ENCODE peak calls at places on chromosome 2, in five cellular contexts. One of them, this sample, is unnamed.

GRCh38 chr2:17495590-17495989 is 22.6 kb downstream of the RAD51AP2 start:
- DNase-seq in GM23248: peak; percentile 13
- DNase-seq in ovary: no peak
- DNase-seq in CD8-positive, alpha-beta memory T cell: no peak
- DNase-seq in colonic mucosa: no peak
- DNase-seq in this sample: no peak

GRCh38 chr2:223027442-223027841 is 24.5 kb upstream of the KCNE4 start:
- DNase-seq in GM23248: peak; percentile 81
- DNase-seq in ovary: no peak
- DNase-seq in CD8-positive, alpha-beta memory T cell: no peak
- DNase-seq in colonic mucosa: no peak
- DNase-seq in this sample: no peak

GRCh38 chr2:112640800-112641675 is 4.7 kb upstream of the SLC20A1 start:
- DNase-seq in GM23248: peak; percentile 90
- DNase-seq in ovary: no peak
- DNase-seq in CD8-positive, alpha-beta memory T cell: no peak
- DNase-seq in colonic mucosa: no peak
- DNase-seq in this sample: no peak

GRCh38 chr2:29522951-29523669 is 398.3 kb downstream of the ALK start:
- DNase-seq in GM23248: peak; percentile 69
- DNase-seq in ovary: no peak
- DNase-seq in CD8-positive, alpha-beta memory T cell: no peak
- DNase-seq in colonic mucosa: no peak
- DNase-seq in this sample: no peak

GRCh38 chr2:174004900-174005605 is 39.9 kb upstream of the SP3 start:
- DNase-seq in GM23248: peak; percentile 93
- DNase-seq in ovary: no peak
- DNase-seq in CD8-positive, alpha-beta memory T cell: no peak
- DNase-seq in colonic mucosa: no peak
- DNase-seq in this sample: no peak

GRCh38 chr2:100852999-100853908 is 33.3 kb downstream of the NPAS2 start:
- DNase-seq in GM23248: no peak
- DNase-seq in ovary: no peak
- DNase-seq in CD8-positive, alpha-beta memory T cell: no peak
- DNase-seq in colonic mucosa: no peak
- DNase-seq in this sample: no peak

GRCh38 chr2:15243762-15244161 is 317.4 kb downstream of the NBAS start:
- DNase-seq in GM23248: peak; percentile 5
- DNase-seq in ovary: no peak
- DNase-seq in CD8-positive, alpha-beta memory T cell: no peak
- DNase-seq in colonic mucosa: no peak
- DNase-seq in this sample: no peak

GRCh38 chr2:168189835-168190426 is 57.5 kb downstream of the STK39 start:
- DNase-seq in GM23248: peak; percentile 84
- DNase-seq in ovary: no peak
- DNase-seq in CD8-positive, alpha-beta memory T cell: no peak
- DNase-seq in colonic mucosa: no peak
- DNase-seq in this sample: no peak

GRCh38 chr2:66537001-66537400 is 102.1 kb downstream of the MEIS1 start:
- DNase-seq in GM23248: no peak
- DNase-seq in ovary: no peak
- DNase-seq in CD8-positive, alpha-beta memory T cell: no peak
- DNase-seq in colonic mucosa: no peak
- DNase-seq in this sample: no peak

GRCh38 chr2:1938986-1939385 is 194.7 kb upstream of the PXDN start:
- DNase-seq in GM23248: no peak
- DNase-seq in ovary: no peak
- DNase-seq in CD8-positive, alpha-beta memory T cell: no peak
- DNase-seq in colonic mucosa: no peak
- DNase-seq in this sample: no peak

GRCh38 chr2:168962636-168963035 is 61.5 kb downstream of the G6PC2 start:
- DNase-seq in GM23248: no peak
- DNase-seq in ovary: no peak
- DNase-seq in CD8-positive, alpha-beta memory T cell: no peak
- DNase-seq in colonic mucosa: no peak
- DNase-seq in this sample: no peak

GRCh38 chr2:96554293-96555145 is 18.0 kb downstream of the ARID5A start:
- DNase-seq in GM23248: peak; percentile 76
- DNase-seq in ovary: peak; percentile 73
- DNase-seq in CD8-positive, alpha-beta memory T cell: peak; percentile 79
- DNase-seq in colonic mucosa: peak; percentile 58
- DNase-seq in this sample: peak; percentile 69

GRCh38 chr2:172284209-172284608 is 143.2 kb upstream of the ITGA6 start:
- DNase-seq in GM23248: no peak
- DNase-seq in ovary: no peak
- DNase-seq in CD8-positive, alpha-beta memory T cell: no peak
- DNase-seq in colonic mucosa: no peak
- DNase-seq in this sample: no peak

GRCh38 chr2:200174433-200175216 is 131.9 kb upstream of the SPATS2L start:
- DNase-seq in GM23248: no peak
- DNase-seq in ovary: no peak
- DNase-seq in CD8-positive, alpha-beta memory T cell: no peak
- DNase-seq in colonic mucosa: no peak
- DNase-seq in this sample: no peak

GRCh38 chr2:178806543-178806942 is 680 bp downstream of the TTN start:
- DNase-seq in GM23248: no peak
- DNase-seq in ovary: no peak
- DNase-seq in CD8-positive, alpha-beta memory T cell: no peak
- DNase-seq in colonic mucosa: no peak
- DNase-seq in this sample: no peak
- H3K4me3 ChIP-seq in GM23248: no peak overlapping the region
- H3K4me3 ChIP-seq in ovary: no peak overlapping the region
- H3K4me3 ChIP-seq in CD8-positive, alpha-beta memory T cell: no peak overlapping the region
- H3K4me3 ChIP-seq in colonic mucosa: no peak overlapping the region
- H3K4me3 ChIP-seq in this sample: no peak overlapping the region

GRCh38 chr2:127641133-127641532 is 4.8 kb upstream of the GPR17 start:
- DNase-seq in GM23248: no peak
- DNase-seq in ovary: no peak
- DNase-seq in CD8-positive, alpha-beta memory T cell: no peak
- DNase-seq in colonic mucosa: no peak
- DNase-seq in this sample: no peak

GRCh38 chr2:127638361-127639110 is 7.4 kb upstream of the GPR17 start:
- DNase-seq in GM23248: no peak
- DNase-seq in ovary: no peak
- DNase-seq in CD8-positive, alpha-beta memory T cell: no peak
- DNase-seq in colonic mucosa: no peak
- DNase-seq in this sample: no peak

GRCh38 chr2:127639111-127639474 is 6.9 kb upstream of the GPR17 start:
- DNase-seq in GM23248: no peak
- DNase-seq in ovary: no peak
- DNase-seq in CD8-positive, alpha-beta memory T cell: no peak
- DNase-seq in colonic mucosa: no peak
- DNase-seq in this sample: no peak

GRCh38 chr2:127641846-127642510 is 4.0 kb upstream of the GPR17 start:
- DNase-seq in GM23248: no peak
- DNase-seq in ovary: no peak
- DNase-seq in CD8-positive, alpha-beta memory T cell: peak; percentile 65
- DNase-seq in colonic mucosa: no peak
- DNase-seq in this sample: peak; percentile 48

DNA sequence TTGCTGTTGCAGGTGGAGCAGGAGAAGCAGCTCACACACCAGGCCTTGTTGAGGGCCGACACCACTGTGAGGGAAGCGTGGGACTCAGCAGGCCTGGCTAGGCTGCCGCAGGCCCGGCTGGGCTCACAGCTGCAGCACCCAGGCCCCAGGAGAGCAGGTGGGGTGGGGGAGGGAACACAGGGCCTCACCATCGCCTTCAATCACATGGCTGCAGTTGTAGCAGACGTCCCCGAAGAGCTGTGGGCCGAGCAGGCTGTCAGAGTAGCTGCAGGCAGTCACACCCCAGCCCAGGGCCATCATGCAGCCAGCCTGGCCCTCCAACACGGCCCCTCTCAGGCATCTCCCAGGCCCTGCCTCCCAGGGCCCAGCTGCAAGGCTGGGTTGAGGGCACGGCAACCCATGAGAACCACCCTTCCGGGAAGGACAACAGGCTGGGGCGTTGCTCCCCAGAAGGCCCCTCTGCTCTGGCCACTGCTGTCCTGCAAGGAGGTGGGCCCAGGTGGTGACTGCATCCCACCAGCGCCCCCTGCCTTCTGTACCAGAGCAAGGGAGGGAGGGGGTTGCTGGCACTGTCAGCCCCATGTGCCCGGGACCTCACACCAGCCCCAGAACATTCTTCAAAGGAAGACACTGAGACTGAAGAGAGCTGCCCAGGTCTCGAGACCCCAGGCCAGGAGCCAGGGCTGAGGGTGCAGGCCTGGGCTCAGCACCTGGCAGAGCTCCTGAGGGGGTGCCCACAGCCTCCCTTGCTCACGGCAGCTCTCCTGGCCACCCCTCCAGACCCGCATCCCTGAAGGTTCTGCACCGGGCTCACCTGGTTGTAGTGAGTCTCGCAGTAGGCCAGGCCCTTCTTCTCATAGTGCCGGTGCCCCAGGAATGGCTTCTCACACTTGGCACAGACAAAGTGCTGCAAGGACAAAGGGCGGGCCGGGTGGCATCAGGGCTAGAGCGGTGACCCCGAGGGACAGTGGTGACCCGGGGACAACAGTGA is 5.6 kb upstream of the GPR17 start:
- DNase-seq in GM23248: peak; percentile 31
- DNase-seq in ovary: no peak
- DNase-seq in CD8-positive, alpha-beta memory T cell: no peak
- DNase-seq in colonic mucosa: no peak
- DNase-seq in this sample: peak; percentile 44
- H3K4me1 ChIP-seq in GM23248: peaks cover 9% of the 10 kb centered on the region
- H3K4me1 ChIP-seq in ovary: peaks cover 4% of the 10 kb centered on the region
- H3K4me1 ChIP-seq in CD8-positive, alpha-beta memory T cell: peaks cover 73% of the 10 kb centered on the region
- H3K4me1 ChIP-seq in colonic mucosa: no peaks in the 10 kb centered on the region
- H3K4me1 ChIP-seq in this sample: peaks cover 66% of the 10 kb centered on the region

DNA sequence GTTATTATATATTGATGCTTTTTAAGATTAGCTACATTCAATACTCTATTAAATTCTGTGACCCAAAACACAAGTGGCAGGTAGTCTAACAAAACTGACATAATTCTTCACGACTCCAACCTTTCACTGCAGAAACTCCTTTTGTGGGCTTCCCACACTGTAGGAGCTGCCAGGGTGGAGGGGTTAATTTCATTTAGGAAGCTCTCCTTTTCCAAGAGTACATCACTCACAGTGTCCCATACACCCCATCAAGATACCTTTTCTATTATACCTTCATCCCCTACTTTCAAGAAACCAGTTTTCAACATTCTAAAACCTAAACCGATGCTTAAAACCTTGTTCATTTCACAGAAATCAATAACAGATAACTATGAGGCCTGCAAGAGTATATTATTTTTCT is 825 bp downstream of the THUMPD2 start:
- DNase-seq in GM23248: peak; percentile 12
- DNase-seq in ovary: no peak
- DNase-seq in CD8-positive, alpha-beta memory T cell: no peak
- DNase-seq in colonic mucosa: no peak
- DNase-seq in this sample: no peak
- H3K4me3 ChIP-seq in GM23248: peak overlapping the region; percentile 86
- H3K4me3 ChIP-seq in ovary: peak overlapping the region; percentile 95
- H3K4me3 ChIP-seq in CD8-positive, alpha-beta memory T cell: peak overlapping the region; percentile 74
- H3K4me3 ChIP-seq in colonic mucosa: peak overlapping the region; percentile 91
- H3K4me3 ChIP-seq in this sample: peak overlapping the region; percentile 83

GRCh38 chr2:65388626-65389390 is 43.6 kb downstream of the SPRED2 start:
- DNase-seq in GM23248: peak; percentile 30
- DNase-seq in ovary: no peak
- DNase-seq in CD8-positive, alpha-beta memory T cell: no peak
- DNase-seq in colonic mucosa: no peak
- DNase-seq in this sample: no peak

GRCh38 chr2:65386340-65386739 is 46.1 kb downstream of the SPRED2 start:
- DNase-seq in GM23248: no peak
- DNase-seq in ovary: no peak
- DNase-seq in CD8-positive, alpha-beta memory T cell: no peak
- DNase-seq in colonic mucosa: no peak
- DNase-seq in this sample: no peak

GRCh38 chr2:65389476-65389875 is 42.9 kb downstream of the SPRED2 start:
- DNase-seq in GM23248: no peak
- DNase-seq in ovary: no peak
- DNase-seq in CD8-positive, alpha-beta memory T cell: no peak
- DNase-seq in colonic mucosa: no peak
- DNase-seq in this sample: no peak

GRCh38 chr2:65388051-65388531 is 44.3 kb downstream of the SPRED2 start:
- DNase-seq in GM23248: no peak
- DNase-seq in ovary: no peak
- DNase-seq in CD8-positive, alpha-beta memory T cell: no peak
- DNase-seq in colonic mucosa: no peak
- DNase-seq in this sample: no peak

DNA sequence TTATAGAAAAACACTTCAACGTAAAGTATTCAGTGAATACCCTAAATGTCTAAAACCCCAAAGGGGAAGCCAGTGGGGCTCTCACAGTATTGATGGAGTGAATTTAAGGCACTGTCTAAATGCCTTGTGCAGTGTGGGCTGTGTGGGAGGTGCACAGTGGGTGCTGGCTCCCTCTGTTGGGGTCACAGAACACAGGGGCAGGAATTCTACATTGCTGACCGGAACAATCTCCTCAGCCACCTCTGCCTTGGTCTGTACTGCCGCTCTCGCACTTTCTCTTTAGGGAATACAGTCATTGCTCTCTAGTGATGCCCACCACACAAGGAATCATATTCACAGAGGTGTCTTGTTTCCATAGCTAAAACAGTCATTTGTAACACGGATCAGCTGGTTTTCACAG is 45.4 kb downstream of the SPRED2 start:
- DNase-seq in GM23248: no peak
- DNase-seq in ovary: no peak
- DNase-seq in CD8-positive, alpha-beta memory T cell: no peak
- DNase-seq in colonic mucosa: no peak
- DNase-seq in this sample: no peak
- H3K4me1 ChIP-seq in GM23248: peaks cover 46% of the 10 kb centered on the region
- H3K4me1 ChIP-seq in ovary: peaks cover 16% of the 10 kb centered on the region
- H3K4me1 ChIP-seq in CD8-positive, alpha-beta memory T cell: peaks cover 14% of the 10 kb centered on the region
- H3K4me1 ChIP-seq in colonic mucosa: peaks cover 20% of the 10 kb centered on the region
- H3K4me1 ChIP-seq in this sample: peaks cover 15% of the 10 kb centered on the region

DNA sequence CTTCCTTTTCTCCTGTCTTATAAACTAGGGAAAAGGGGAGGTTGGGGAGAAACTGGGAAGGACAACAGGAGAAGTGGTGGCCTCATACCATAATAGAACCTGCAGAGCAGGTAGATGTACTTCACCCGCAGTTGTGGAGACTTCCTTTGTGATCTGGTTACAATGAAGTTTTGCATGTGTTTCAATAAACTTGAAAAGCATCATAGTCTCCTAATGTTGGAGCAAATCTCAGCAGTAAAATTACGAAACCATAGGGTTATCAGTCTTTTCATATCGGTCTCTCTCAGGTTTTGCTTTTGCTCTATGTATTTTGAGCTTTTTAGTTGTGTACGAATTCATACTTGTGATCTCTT is 30.5 kb downstream of the ANO7 start:
- DNase-seq in GM23248: no peak
- DNase-seq in ovary: no peak
- DNase-seq in CD8-positive, alpha-beta memory T cell: no peak
- DNase-seq in colonic mucosa: no peak
- DNase-seq in this sample: no peak
- H3K4me3 ChIP-seq in GM23248: peak overlapping the region; percentile 77
- H3K4me3 ChIP-seq in ovary: peak overlapping the region; percentile 59
- H3K4me3 ChIP-seq in CD8-positive, alpha-beta memory T cell: peak overlapping the region; percentile 49
- H3K4me3 ChIP-seq in colonic mucosa: peak overlapping the region; percentile 50
- H3K4me3 ChIP-seq in this sample: peak overlapping the region; percentile 27

GRCh38 chr2:43192939-43193651 is 33.3 kb downstream of the ZFP36L2 start:
- DNase-seq in GM23248: no peak
- DNase-seq in ovary: no peak
- DNase-seq in CD8-positive, alpha-beta memory T cell: no peak
- DNase-seq in colonic mucosa: peak; percentile 67
- DNase-seq in this sample: no peak
- H3K4me1 ChIP-seq in GM23248: no peaks in the 10 kb centered on the region
- H3K4me1 ChIP-seq in ovary: peaks cover 2% of the 10 kb centered on the region
- H3K4me1 ChIP-seq in CD8-positive, alpha-beta memory T cell: peaks cover 82% of the 10 kb centered on the region
- H3K4me1 ChIP-seq in colonic mucosa: peaks cover 24% of the 10 kb centered on the region
- H3K4me1 ChIP-seq in this sample: peaks cover 73% of the 10 kb centered on the region

GRCh38 chr2:120313695-120314615 is 32.0 kb upstream of the INHBB start:
- DNase-seq in GM23248: no peak
- DNase-seq in ovary: peak; percentile 54
- DNase-seq in CD8-positive, alpha-beta memory T cell: no peak
- DNase-seq in colonic mucosa: peak; percentile 27
- DNase-seq in this sample: no peak
- H3K4me3 ChIP-seq in GM23248: peak overlapping the region; percentile 83
- H3K4me3 ChIP-seq in ovary: peak overlapping the region; percentile 47
- H3K4me3 ChIP-seq in CD8-positive, alpha-beta memory T cell: peak overlapping the region; percentile 54
- H3K4me3 ChIP-seq in colonic mucosa: peak overlapping the region; percentile 22
- H3K4me3 ChIP-seq in this sample: no peak overlapping the region

This sample was measured in CD4-positive, alpha-beta memory T cell.